ENCODE peak calls at places on chromosome 5, in seven cellular contexts. N is K562, Z is osteoblast, E is SK-N-SH, H is neural progenitor cell, J is endothelial cell of umbilical vein, A is hepatocyte. K is an unnamed sample.

GRCh38 chr5:126437706-126438105 is 14.5 kb downstream of the GRAMD2B start:
- DNase-seq in A (no peak), E (no peak), N (no peak), H (no peak), Z (no peak), J (no peak), K (no peak)

GRCh38 chr5:75023368-75024159 is 28.8 kb downstream of the GCNT4 start:
- DNase-seq in E (no peak), J (no peak), Z (no peak), A (no peak), H (no peak), N (no peak), K (no peak)

GRCh38 chr5:177546262-177546741 is 8.1 kb downstream of the FAM193B start:
- DNase-seq in A (peak; percentile 74), J (peak; percentile 87), E (no peak), Z (peak; percentile 88), N (no peak), H (no peak), K (no peak)

GRCh38 chr5:28084069-28084468 is 1045.7 kb upstream of the CDH9 start:
- DNase-seq in N (no peak), A (no peak), H (no peak), E (no peak), Z (no peak), J (no peak), K (no peak)

GRCh38 chr5:134553816-134554215 is 28.3 kb downstream of the JADE2 start:
- DNase-seq in H (no peak), N (no peak), Z (peak; percentile 8), A (no peak), J (peak; percentile 26), E (peak; percentile 78), K (no peak)

GRCh38 chr5:166499452-166500240 is 1791.8 kb upstream of the WWC1 start:
- DNase-seq in E (no peak), Z (no peak), J (no peak), N (no peak), A (no peak), H (no peak), K (no peak)

GRCh38 chr5:159763564-159763963 is 152.7 kb upstream of the ADRA1B start:
- DNase-seq in H (no peak), Z (no peak), E (no peak), N (no peak), A (no peak), J (no peak), K (no peak)

GRCh38 chr5:38793099-38793498 is 52.7 kb upstream of the OSMR start:
- DNase-seq in J (no peak), Z (no peak), H (no peak), A (no peak), N (no peak), E (no peak), K (no peak)

GRCh38 chr5:9339206-9339818 is 206.6 kb downstream of the SEMA5A start:
- DNase-seq in N (peak; percentile 60), E (peak; percentile 12), A (no peak), Z (no peak), H (peak; percentile 6), J (no peak), K (peak; percentile 64)

GRCh38 chr5:54758038-54758437 is 227.4 kb downstream of the ESM1 start:
- DNase-seq in H (no peak), A (no peak), Z (no peak), J (no peak), N (no peak), E (no peak), K (no peak)

GRCh38 chr5:7261049-7261448 is 134.9 kb upstream of the ADCY2 start:
- DNase-seq in J (no peak), E (peak; percentile 10), A (peak; percentile 67), N (peak; percentile 18), H (peak; percentile 93), Z (no peak), K (peak; percentile 74)

GRCh38 chr5:10590226-10591047 is 26.6 kb downstream of the ANKRD33B start:
- DNase-seq in H (peak; percentile 66), J (peak; percentile 97), N (peak; percentile 46), A (no peak), Z (peak; percentile 88), E (peak; percentile 51), K (no peak)

GRCh38 chr5:10591159-10591558 is 27.3 kb downstream of the ANKRD33B start:
- DNase-seq in E (no peak), J (peak; percentile 44), N (no peak), A (no peak), H (no peak), Z (no peak), K (no peak)

GRCh38 chr5:10588109-10588775 is 24.4 kb downstream of the ANKRD33B start:
- DNase-seq in N (no peak), Z (no peak), J (no peak), E (no peak), A (no peak), H (no peak), K (no peak)

GRCh38 chr5:10586008-10586407 is 22.1 kb downstream of the ANKRD33B start:
- DNase-seq in E (no peak), Z (no peak), N (no peak), H (no peak), A (no peak), J (no peak), K (no peak)

GRCh38 chr5:10588779-10589447 is 25.0 kb downstream of the ANKRD33B start:
- DNase-seq in J (no peak), E (no peak), Z (no peak), N (peak; percentile 98), A (no peak), H (no peak), K (no peak)
- H3K79me2 ChIP-seq in J (peaks cover 10% of the 10 kb centered on the region), E (peaks cover 26% of the 10 kb centered on the region), Z (peaks cover 9% of the 10 kb centered on the region), N (no peaks in the 10 kb centered on the region), A (no peaks in the 10 kb centered on the region), H (no peaks in the 10 kb centered on the region), K (no peaks in the 10 kb centered on the region)

GRCh38 chr5:103895738-103896137 is 333.1 kb upstream of the NUDT12 start:
- DNase-seq in J (no peak), N (no peak), E (no peak), H (no peak), A (no peak), Z (no peak), K (no peak)
- H3K4me1 ChIP-seq in J (no peaks in the 10 kb centered on the region), N (no peaks in the 10 kb centered on the region), E (peaks cover 3% of the 10 kb centered on the region), H (peaks cover 7% of the 10 kb centered on the region), A (no peaks in the 10 kb centered on the region), Z (no peaks in the 10 kb centered on the region), K (no peaks in the 10 kb centered on the region)

GRCh38 chr5:32413466-32414263 is 30.9 kb downstream of the ZFR start:
- DNase-seq in A (no peak), H (no peak), Z (peak; percentile 62), J (peak; percentile 43), E (no peak), N (no peak), K (no peak)
- H3K79me2 ChIP-seq in A (peaks cover 83% of the 10 kb centered on the region), H (peaks cover 82% of the 10 kb centered on the region), Z (peaks cover 79% of the 10 kb centered on the region), J (peaks cover 45% of the 10 kb centered on the region), E (peaks cover 96% of the 10 kb centered on the region), N (peaks cover 6% of the 10 kb centered on the region), K (peaks cover 70% of the 10 kb centered on the region)

GRCh38 chr5:132375957-132376356 is 6.4 kb downstream of the SLC22A5 start:
- DNase-seq in E (no peak), N (no peak), Z (no peak), H (no peak), A (no peak), J (no peak), K (no peak)
- H3K4me1 ChIP-seq in E (peaks cover 7% of the 10 kb centered on the region), N (peaks cover 7% of the 10 kb centered on the region), Z (no peaks in the 10 kb centered on the region), H (no peaks in the 10 kb centered on the region), A (peaks cover 18% of the 10 kb centered on the region), J (no peaks in the 10 kb centered on the region), K (no peaks in the 10 kb centered on the region)

GRCh38 chr5:154298060-154298459 is 107.5 kb downstream of the GALNT10 start:
- DNase-seq in Z (no peak), J (no peak), E (no peak), A (no peak), H (no peak), N (no peak), K (peak; percentile 46)
- H3K79me2 ChIP-seq in Z (peaks cover 4% of the 10 kb centered on the region), J (no peaks in the 10 kb centered on the region), E (peaks cover 44% of the 10 kb centered on the region), A (no peaks in the 10 kb centered on the region), H (no peaks in the 10 kb centered on the region), N (no peaks in the 10 kb centered on the region), K (no peaks in the 10 kb centered on the region)

GRCh38 chr5:36664762-36665161 is 58.4 kb downstream of the SLC1A3 start:
- DNase-seq in A (peak; percentile 28), Z (no peak), H (no peak), J (no peak), N (no peak), E (no peak), K (no peak)

GRCh38 chr5:36659406-36659805 is 53.0 kb downstream of the SLC1A3 start:
- DNase-seq in N (no peak), E (no peak), J (no peak), A (no peak), Z (no peak), H (no peak), K (no peak)

GRCh38 chr5:36661446-36662220 is 55.2 kb downstream of the SLC1A3 start:
- DNase-seq in E (no peak), A (no peak), N (no peak), Z (no peak), J (no peak), H (no peak), K (no peak)

GRCh38 chr5:36660397-36661049 is 54.1 kb downstream of the SLC1A3 start:
- DNase-seq in N (no peak), Z (no peak), J (no peak), H (no peak), E (no peak), A (peak; percentile 30), K (no peak)

GRCh38 chr5:36662291-36662851 is 56.0 kb downstream of the SLC1A3 start:
- DNase-seq in A (no peak), H (peak; percentile 10), N (no peak), J (no peak), Z (no peak), E (no peak), K (no peak)
- H3K4me1 ChIP-seq in A (peaks cover 17% of the 10 kb centered on the region), H (peaks cover 8% of the 10 kb centered on the region), N (no peaks in the 10 kb centered on the region), J (no peaks in the 10 kb centered on the region), Z (peaks cover 11% of the 10 kb centered on the region), E (no peaks in the 10 kb centered on the region), K (no peaks in the 10 kb centered on the region)

GRCh38 chr5:140260089-140260656 is 42.7 kb downstream of the PFDN1 start:
- DNase-seq in Z (no peak), N (no peak), H (no peak), J (no peak), A (no peak), E (no peak), K (no peak)
- H3K79me2 ChIP-seq in Z (peaks cover 50% of the 10 kb centered on the region), N (peaks cover 17% of the 10 kb centered on the region), H (peaks cover 59% of the 10 kb centered on the region), J (peaks cover 47% of the 10 kb centered on the region), A (peaks cover 69% of the 10 kb centered on the region), E (peaks cover 61% of the 10 kb centered on the region), K (peaks cover 56% of the 10 kb centered on the region)

GRCh38 chr5:375336-375920 is 53.9 kb downstream of the AHRR start:
- DNase-seq in N (no peak), A (no peak), E (peak; percentile 26), J (no peak), H (no peak), Z (peak; percentile 70), K (no peak)
- H3K4me1 ChIP-seq in N (no peaks in the 10 kb centered on the region), A (peaks cover 21% of the 10 kb centered on the region), E (peaks cover 10% of the 10 kb centered on the region), J (peaks cover 30% of the 10 kb centered on the region), H (peaks cover 5% of the 10 kb centered on the region), Z (peaks cover 56% of the 10 kb centered on the region), K (no peaks in the 10 kb centered on the region)

K was measured in Karpas-422.